ENCODE peak calls at places on chromosome 16, in four cellular contexts. J is heart right ventricle, X is lower lobe of right lung, O is tibial artery. K is an unnamed sample. For H3K9me3, the result is how much of the 10 kb centered on the place peaks cover.

GRCh38 chr16:49350265-49351103 is 23.1 kb upstream of the C16orf78 start:
- DNase-seq in O (peak), J (peak), X (peak), K (no peak)

GRCh38 chr16:49592507-49593422 is 219.2 kb downstream of the C16orf78 start:
- DNase-seq in O (peak), X (no peak), J (no peak), K (no peak)

GRCh38 chr16:14310519-14310991 is 239.4 kb downstream of the MRTFB start:
- DNase-seq in X (no peak), O (no peak), J (no peak), K (no peak)

GRCh38 chr16:48101069-48101674 is 54.6 kb downstream of the ABCC12 start:
- DNase-seq in J (no peak), O (no peak), X (no peak), K (no peak)

GRCh38 chr16:66798162-66798561 is 3.2 kb downstream of the TERB1 start:
- DNase-seq in O (no peak), J (no peak), X (no peak), K (no peak)

GRCh38 chr16:73002836-73003235 is 45.1 kb downstream of the ZFHX3 start:
- DNase-seq in X (no peak), O (no peak), J (no peak), K (no peak)

GRCh38 chr16:30382398-30383015 is at the start of gene SEPTIN1:
- DNase-seq in J (no peak), X (no peak), O (no peak), K (peak)

GRCh38 chr16:30007378-30007895 is 3.4 kb downstream of the DOC2A start:
- DNase-seq in X (no peak), O (no peak), J (no peak), K (no peak)

GRCh38 chr16:49278567-49278827 is 3.1 kb downstream of the CBLN1 start:
- DNase-seq in X (no peak), J (no peak), O (no peak), K (no peak)

GRCh38 chr16:50834701-50835100 is 92.8 kb downstream of the CYLD start:
- DNase-seq in O (no peak), X (no peak), J (no peak), K (no peak)

GRCh38 chr16:87047221-87048037 is 269.8 kb downstream of the C16orf95 start:
- DNase-seq in X (no peak), O (no peak), J (no peak), K (no peak)

GRCh38 chr16:19382084-19382801 is 35.4 kb upstream of the TMC5 start:
- DNase-seq in O (no peak), X (no peak), J (no peak), K (no peak)

DNA sequence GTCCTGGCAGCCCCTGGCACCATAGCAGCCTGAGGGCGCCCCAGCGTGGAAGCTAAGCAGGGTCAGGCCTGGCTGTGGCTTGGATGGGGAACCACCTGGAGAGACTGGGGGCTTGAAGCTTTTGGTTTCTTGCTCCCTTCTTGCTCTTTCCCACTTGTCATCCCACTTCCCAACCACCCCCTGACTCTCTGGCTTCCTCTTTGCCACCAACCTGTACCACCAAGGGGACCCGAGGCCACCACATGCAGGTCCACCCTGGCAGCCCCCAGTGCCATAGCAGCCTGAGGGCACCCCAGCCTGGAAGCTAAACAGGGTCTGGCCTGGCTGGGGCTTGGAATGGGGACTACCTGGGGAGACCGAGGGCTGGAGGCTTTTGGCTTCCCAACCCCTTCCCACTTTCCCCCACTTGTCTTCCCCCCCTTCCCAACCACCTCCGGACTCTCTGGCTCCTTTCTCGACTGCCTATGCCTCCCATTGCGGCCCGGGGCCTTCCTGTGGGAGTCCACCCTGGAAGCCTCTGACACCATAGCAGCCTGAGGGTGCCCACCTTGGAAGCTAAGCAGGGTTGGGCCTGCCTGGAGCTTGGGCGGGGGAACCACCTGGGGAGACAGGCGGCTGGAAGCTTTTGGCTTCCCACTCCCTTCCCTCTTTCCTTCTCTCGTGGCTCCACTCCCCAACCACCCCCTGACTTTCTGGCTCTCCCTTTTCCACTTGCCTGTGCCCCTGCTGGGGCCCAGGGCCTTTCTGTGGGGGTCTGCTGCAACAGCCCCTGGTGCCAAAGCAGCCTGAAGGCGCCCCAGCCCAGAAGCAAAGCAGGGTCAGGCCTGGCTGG is 2294.4 kb downstream of the TP53TG3F start:
- DNase-seq in O (no peak), X (peak), J (no peak), K (no peak)
- H3K9me3 ChIP-seq in O (under half), X (under half), J (under half), K (under half)

GRCh38 chr16:3190949-3191353 is 2.9 kb downstream of the OR1F1 start:
- DNase-seq in O (no peak), J (no peak), X (no peak), K (no peak)

GRCh38 chr16:3189869-3190268 is 1.9 kb downstream of the OR1F1 start:
- DNase-seq in O (no peak), J (no peak), X (no peak), K (no peak)

GRCh38 chr16:3194792-3195191 is 6.8 kb downstream of the OR1F1 start:
- DNase-seq in X (no peak), O (no peak), J (no peak), K (no peak)

GRCh38 chr16:3193221-3194212 is 5.5 kb downstream of the OR1F1 start:
- DNase-seq in X (no peak), O (no peak), J (no peak), K (no peak)

GRCh38 chr16:3192476-3193019 is 4.5 kb downstream of the OR1F1 start:
- DNase-seq in J (no peak), O (no peak), X (no peak), K (no peak)
- H3K9me3 ChIP-seq in J (under half), O (under half), X (under half), K (under half)

GRCh38 chr16:5505093-5505887 is 407.7 kb upstream of the EEF2KMT start:
- DNase-seq in X (no peak), O (no peak), J (no peak), K (no peak)

GRCh38 chr16:5502467-5502869 is 404.9 kb upstream of the EEF2KMT start:
- DNase-seq in J (no peak), X (no peak), O (no peak), K (no peak)

GRCh38 chr16:5500526-5500925 is 402.9 kb upstream of the EEF2KMT start:
- DNase-seq in J (no peak), X (no peak), O (no peak), K (no peak)

GRCh38 chr16:5504028-5504758 is 406.6 kb upstream of the EEF2KMT start:
- DNase-seq in X (no peak), O (no peak), J (no peak), K (no peak)

DNA sequence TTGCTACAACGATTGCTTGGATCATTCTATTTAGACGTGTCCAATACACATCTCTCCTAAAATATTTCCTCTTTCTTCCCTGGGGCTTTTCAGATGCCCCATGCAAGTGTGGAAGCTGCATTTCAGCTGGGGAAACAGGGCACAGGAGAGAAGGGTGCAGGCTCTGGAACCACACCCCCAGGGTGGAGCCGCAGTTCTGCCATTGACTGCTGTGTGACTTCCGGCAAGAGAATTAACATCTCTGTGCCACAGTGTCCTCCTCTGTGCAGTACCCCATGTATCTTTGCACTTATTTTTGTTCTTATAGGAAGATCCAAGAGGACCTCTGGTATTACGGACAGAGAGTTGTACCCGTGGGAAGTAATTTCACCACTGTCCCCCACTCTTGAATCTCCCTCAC is 405.3 kb upstream of the EEF2KMT start:
- DNase-seq in O (no peak), J (no peak), X (no peak), K (no peak)
- H3K9me3 ChIP-seq in O (under half), J (under half), X (under half), K (under half)

GRCh38 chr16:71443714-71444113 is 1.9 kb upstream of the TLE7 start:
- DNase-seq in X (no peak), J (no peak), O (no peak), K (no peak)
- H3K9me3 ChIP-seq in X (half or more), J (under half), O (under half), K (under half)

GRCh38 chr16:75429621-75430403 is 3.5 kb downstream of the CFDP1 start:
- DNase-seq in X (no peak), O (no peak), J (no peak), K (no peak)

GRCh38 chr16:75432828-75433731 is at the start of gene CFDP1:
- DNase-seq in J (peak), X (peak), O (peak), K (peak)

DNA sequence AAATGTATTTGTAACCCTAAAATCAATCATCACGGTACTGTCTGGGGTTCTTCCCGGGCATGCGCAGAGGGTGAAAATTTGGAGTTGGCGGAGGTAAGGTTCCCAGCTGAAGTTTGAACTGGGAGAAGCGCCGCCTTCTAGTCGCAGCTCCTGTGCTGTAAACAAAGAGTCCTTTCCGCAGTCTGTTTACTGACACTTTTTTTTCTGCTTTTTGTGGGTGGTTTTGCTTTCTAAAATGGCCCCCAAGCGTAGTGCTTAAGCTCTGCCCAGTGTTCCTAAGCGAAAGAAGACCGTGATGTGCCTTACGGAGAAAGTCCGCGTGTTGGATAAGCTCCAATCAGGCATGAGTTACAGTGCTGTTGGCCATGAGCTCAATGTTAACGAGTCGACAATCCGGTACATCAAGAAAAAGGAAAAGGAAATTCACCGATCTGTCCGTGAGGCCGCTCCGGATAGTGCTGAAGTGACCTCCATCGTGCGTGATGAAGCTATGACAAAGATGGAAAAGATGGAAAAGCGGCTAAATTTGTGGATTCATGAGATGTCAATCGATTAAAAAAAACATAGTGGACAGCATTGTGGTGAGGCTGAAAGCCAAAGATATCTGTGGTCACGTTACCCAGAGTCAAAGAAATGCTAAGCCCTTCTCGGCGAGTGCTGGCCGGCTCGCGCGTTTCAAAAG is 570 bp upstream of the CFDP1 start:
- DNase-seq in J (no peak), X (peak), O (peak), K (peak)
- H3K9me3 ChIP-seq in J (under half), X (under half), O (under half), K (under half)

GRCh38 chr16:31641279-31641678 is 113.6 kb downstream of the AHSP start:
- DNase-seq in X (no peak), J (no peak), O (no peak), K (no peak)

DNA sequence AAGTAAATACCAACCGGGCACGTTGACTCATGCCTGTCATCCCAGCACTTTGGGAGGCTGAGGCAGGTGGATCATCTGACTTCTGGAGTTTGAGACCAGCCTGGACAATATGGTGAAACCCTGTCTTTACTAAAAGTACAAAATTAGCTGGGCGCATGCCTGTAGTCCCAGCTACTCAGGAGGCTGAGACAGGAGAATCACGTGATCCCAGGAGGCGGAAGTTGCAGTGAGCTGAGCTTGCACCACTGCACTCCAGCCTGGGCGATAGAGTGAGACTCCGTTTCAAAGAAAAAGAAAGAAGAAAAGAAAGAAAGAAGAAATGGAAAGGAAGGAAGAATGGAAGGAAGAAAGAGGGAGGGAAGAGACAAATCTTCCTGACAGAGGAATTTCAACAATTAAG is 108.7 kb downstream of the AHSP start:
- DNase-seq in X (no peak), O (no peak), J (no peak), K (no peak)
- H3K9me3 ChIP-seq in X (under half), O (under half), J (under half), K (under half)

DNA sequence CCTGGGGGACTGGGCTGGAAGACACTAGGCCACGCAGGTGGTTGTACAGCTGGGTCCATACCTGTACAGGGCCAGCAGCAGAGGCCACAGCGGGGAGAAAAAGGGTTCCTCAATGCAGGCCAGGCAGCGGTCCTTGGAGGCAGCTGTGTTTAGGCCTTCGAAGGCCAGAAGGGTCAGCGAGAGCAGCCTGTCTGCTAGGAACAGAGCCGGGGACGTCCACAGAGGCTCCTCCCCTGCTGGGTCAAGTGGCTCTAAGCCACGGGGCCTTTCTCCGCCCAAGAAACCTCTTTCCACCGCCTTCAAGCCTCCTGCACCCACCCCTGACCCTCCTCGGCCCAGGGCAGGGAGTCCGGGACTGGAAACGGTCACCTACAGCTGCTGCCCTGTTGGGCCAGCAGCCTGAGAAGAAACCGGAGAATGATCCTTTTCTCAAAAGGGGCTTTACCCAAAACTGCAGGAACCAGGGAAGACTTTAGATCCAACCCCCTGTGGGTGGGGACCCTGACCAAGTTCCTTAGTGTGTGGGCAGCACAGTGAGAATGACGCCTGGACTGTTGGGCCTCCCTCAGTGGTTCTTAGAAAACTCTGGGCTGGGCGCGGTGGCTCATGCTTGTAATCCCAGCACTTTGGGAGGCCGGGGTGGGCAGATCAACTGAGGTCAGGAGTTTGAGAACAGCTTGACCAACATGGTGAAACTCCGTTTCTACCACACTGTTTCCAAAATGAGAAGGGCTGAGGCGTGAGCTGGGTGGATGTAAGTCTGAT is 8.4 kb upstream of the SPATA2L start:
- DNase-seq in X (peak), O (no peak), J (no peak), K (no peak)
- H3K9me3 ChIP-seq in X (under half), O (under half), J (under half), K (under half)

K was measured in T-helper 17 cell.